ENCODE peak calls at places on chromosome 1, in eight cellular contexts. One of them, this sample, is unnamed.

GRCh38 chr1:151443846-151444790 is 15.2 kb downstream of the POGZ start:
- DNase-seq in RWPE1: peak
- DNase-seq in fibroblast of mammary gland: peak
- DNase-seq in osteocyte: no peak
- DNase-seq in astrocyte of the spinal cord: peak
- DNase-seq in AG10803: peak
- DNase-seq in transverse colon: peak
- DNase-seq in fibroblast of the aortic adventitia: peak
- DNase-seq in this sample: peak

GRCh38 chr1:92486251-92487077 is at the start of gene GFI1:
- DNase-seq in fibroblast of the aortic adventitia: no peak
- DNase-seq in astrocyte of the spinal cord: no peak
- DNase-seq in RWPE1: no peak
- DNase-seq in AG10803: no peak
- DNase-seq in osteocyte: no peak
- DNase-seq in transverse colon: peak
- DNase-seq in fibroblast of mammary gland: no peak
- DNase-seq in this sample: peak

GRCh38 chr1:245177071-245177900 is 22.5 kb downstream of the KIF26B start:
- DNase-seq in AG10803: no peak
- DNase-seq in transverse colon: no peak
- DNase-seq in astrocyte of the spinal cord: no peak
- DNase-seq in fibroblast of mammary gland: no peak
- DNase-seq in RWPE1: peak
- DNase-seq in osteocyte: no peak
- DNase-seq in fibroblast of the aortic adventitia: no peak
- DNase-seq in this sample: no peak

GRCh38 chr1:6002714-6003501 is 10.7 kb upstream of the NPHP4 start:
- DNase-seq in AG10803: no peak
- DNase-seq in transverse colon: no peak
- DNase-seq in fibroblast of mammary gland: no peak
- DNase-seq in osteocyte: no peak
- DNase-seq in astrocyte of the spinal cord: no peak
- DNase-seq in RWPE1: no peak
- DNase-seq in fibroblast of the aortic adventitia: no peak
- DNase-seq in this sample: no peak

GRCh38 chr1:14215151-14215550 is 383.3 kb upstream of the KAZN start:
- DNase-seq in fibroblast of the aortic adventitia: no peak
- DNase-seq in fibroblast of mammary gland: peak
- DNase-seq in RWPE1: peak
- DNase-seq in AG10803: no peak
- DNase-seq in osteocyte: no peak
- DNase-seq in transverse colon: no peak
- DNase-seq in astrocyte of the spinal cord: no peak
- DNase-seq in this sample: no peak

GRCh38 chr1:61782771-61783170 is 40.5 kb downstream of the PATJ start:
- DNase-seq in fibroblast of mammary gland: no peak
- DNase-seq in osteocyte: no peak
- DNase-seq in fibroblast of the aortic adventitia: no peak
- DNase-seq in transverse colon: peak
- DNase-seq in AG10803: no peak
- DNase-seq in astrocyte of the spinal cord: no peak
- DNase-seq in RWPE1: no peak
- DNase-seq in this sample: no peak

GRCh38 chr1:32172621-32173245 is 6.7 kb upstream of the TXLNA start:
- DNase-seq in astrocyte of the spinal cord: peak
- DNase-seq in AG10803: peak
- DNase-seq in osteocyte: no peak
- DNase-seq in fibroblast of mammary gland: peak
- DNase-seq in RWPE1: peak
- DNase-seq in transverse colon: no peak
- DNase-seq in fibroblast of the aortic adventitia: no peak
- DNase-seq in this sample: no peak

GRCh38 chr1:67793562-67793961 is 39.7 kb downstream of the GNG12 start:
- DNase-seq in AG10803: peak
- DNase-seq in fibroblast of the aortic adventitia: peak
- DNase-seq in astrocyte of the spinal cord: peak
- DNase-seq in osteocyte: no peak
- DNase-seq in fibroblast of mammary gland: peak
- DNase-seq in transverse colon: no peak
- DNase-seq in RWPE1: no peak
- DNase-seq in this sample: no peak

GRCh38 chr1:17200756-17201155 is 4.2 kb upstream of the PADI1 start:
- DNase-seq in transverse colon: no peak
- DNase-seq in RWPE1: no peak
- DNase-seq in AG10803: no peak
- DNase-seq in fibroblast of mammary gland: no peak
- DNase-seq in fibroblast of the aortic adventitia: peak
- DNase-seq in osteocyte: no peak
- DNase-seq in astrocyte of the spinal cord: no peak
- DNase-seq in this sample: no peak

GRCh38 chr1:1219341-1219740 is 5.4 kb upstream of the TNFRSF4 start:
- DNase-seq in RWPE1: no peak
- DNase-seq in fibroblast of mammary gland: no peak
- DNase-seq in astrocyte of the spinal cord: no peak
- DNase-seq in osteocyte: no peak
- DNase-seq in fibroblast of the aortic adventitia: no peak
- DNase-seq in transverse colon: no peak
- DNase-seq in AG10803: no peak
- DNase-seq in this sample: no peak

GRCh38 chr1:173867753-173868265 is at the start of gene GAS5:
- DNase-seq in osteocyte: peak
- DNase-seq in fibroblast of mammary gland: peak
- DNase-seq in fibroblast of the aortic adventitia: peak
- DNase-seq in AG10803: peak
- DNase-seq in astrocyte of the spinal cord: peak
- DNase-seq in transverse colon: peak
- DNase-seq in RWPE1: peak
- DNase-seq in this sample: peak

GRCh38 chr1:232521660-232522059 is 108.3 kb downstream of the SIPA1L2 start:
- DNase-seq in astrocyte of the spinal cord: no peak
- DNase-seq in transverse colon: no peak
- DNase-seq in RWPE1: no peak
- DNase-seq in fibroblast of mammary gland: no peak
- DNase-seq in fibroblast of the aortic adventitia: no peak
- DNase-seq in osteocyte: no peak
- DNase-seq in AG10803: no peak
- DNase-seq in this sample: no peak

GRCh38 chr1:96309783-96310182 is 411.8 kb upstream of the PTBP2 start:
- DNase-seq in osteocyte: no peak
- DNase-seq in AG10803: peak
- DNase-seq in fibroblast of the aortic adventitia: peak
- DNase-seq in RWPE1: peak
- DNase-seq in transverse colon: no peak
- DNase-seq in astrocyte of the spinal cord: peak
- DNase-seq in fibroblast of mammary gland: peak
- DNase-seq in this sample: no peak

GRCh38 chr1:14997646-14998276 is 155.8 kb upstream of the TMEM51 start:
- DNase-seq in astrocyte of the spinal cord: no peak
- DNase-seq in osteocyte: no peak
- DNase-seq in AG10803: peak
- DNase-seq in fibroblast of the aortic adventitia: no peak
- DNase-seq in fibroblast of mammary gland: peak
- DNase-seq in transverse colon: no peak
- DNase-seq in RWPE1: no peak
- DNase-seq in this sample: no peak

GRCh38 chr1:4657244-4657789 is 2.9 kb downstream of the AJAP1 start:
- DNase-seq in osteocyte: no peak
- DNase-seq in astrocyte of the spinal cord: no peak
- DNase-seq in RWPE1: no peak
- DNase-seq in fibroblast of mammary gland: no peak
- DNase-seq in AG10803: no peak
- DNase-seq in fibroblast of the aortic adventitia: no peak
- DNase-seq in transverse colon: no peak
- DNase-seq in this sample: no peak

GRCh38 chr1:52365091-52365745 is 787 bp downstream of the CC2D1B start:
- DNase-seq in osteocyte: no peak
- DNase-seq in RWPE1: peak
- DNase-seq in fibroblast of mammary gland: peak
- DNase-seq in AG10803: peak
- DNase-seq in fibroblast of the aortic adventitia: peak
- DNase-seq in transverse colon: peak
- DNase-seq in astrocyte of the spinal cord: peak
- DNase-seq in this sample: peak

GRCh38 chr1:241647658-241648057 is 4.4 kb upstream of the WDR64 start:
- DNase-seq in transverse colon: no peak
- DNase-seq in RWPE1: no peak
- DNase-seq in AG10803: peak
- DNase-seq in osteocyte: no peak
- DNase-seq in fibroblast of the aortic adventitia: no peak
- DNase-seq in astrocyte of the spinal cord: no peak
- DNase-seq in fibroblast of mammary gland: peak
- DNase-seq in this sample: no peak

GRCh38 chr1:67724928-67725560 is 40.0 kb downstream of the GADD45A start:
- DNase-seq in AG10803: peak
- DNase-seq in RWPE1: no peak
- DNase-seq in astrocyte of the spinal cord: peak
- DNase-seq in osteocyte: no peak
- DNase-seq in transverse colon: no peak
- DNase-seq in fibroblast of mammary gland: peak
- DNase-seq in fibroblast of the aortic adventitia: peak
- DNase-seq in this sample: no peak

GRCh38 chr1:65527211-65527610 is 106.7 kb downstream of the LEPR start:
- DNase-seq in RWPE1: no peak
- DNase-seq in fibroblast of the aortic adventitia: peak
- DNase-seq in astrocyte of the spinal cord: peak
- DNase-seq in AG10803: peak
- DNase-seq in fibroblast of mammary gland: peak
- DNase-seq in transverse colon: no peak
- DNase-seq in osteocyte: no peak
- DNase-seq in this sample: no peak

GRCh38 chr1:77552626-77553025 is 129.8 kb downstream of the ZZZ3 start:
- DNase-seq in osteocyte: no peak
- DNase-seq in RWPE1: no peak
- DNase-seq in AG10803: no peak
- DNase-seq in fibroblast of the aortic adventitia: no peak
- DNase-seq in astrocyte of the spinal cord: no peak
- DNase-seq in transverse colon: no peak
- DNase-seq in fibroblast of mammary gland: no peak
- DNase-seq in this sample: no peak

GRCh38 chr1:246506785-246507639 is at the start of gene SMYD3:
- DNase-seq in astrocyte of the spinal cord: peak
- DNase-seq in fibroblast of mammary gland: peak
- DNase-seq in AG10803: peak
- DNase-seq in fibroblast of the aortic adventitia: peak
- DNase-seq in osteocyte: peak
- DNase-seq in transverse colon: peak
- DNase-seq in RWPE1: peak
- DNase-seq in this sample: peak
- TF ChIP-seq CTCF in astrocyte of the spinal cord: no peak
- TF ChIP-seq CTCF in fibroblast of mammary gland: no peak
- TF ChIP-seq CTCF in AG10803: peak
- TF ChIP-seq CTCF in fibroblast of the aortic adventitia: peak
- TF ChIP-seq CTCF in osteocyte: peak
- TF ChIP-seq CTCF in transverse colon: no peak
- TF ChIP-seq CTCF in RWPE1: no peak
- TF ChIP-seq CTCF in this sample: no peak

GRCh38 chr1:180213401-180214177 is 16.5 kb upstream of the LHX4 start:
- DNase-seq in fibroblast of the aortic adventitia: no peak
- DNase-seq in RWPE1: peak
- DNase-seq in AG10803: peak
- DNase-seq in astrocyte of the spinal cord: no peak
- DNase-seq in transverse colon: peak
- DNase-seq in fibroblast of mammary gland: peak
- DNase-seq in osteocyte: no peak
- DNase-seq in this sample: peak
- TF ChIP-seq CTCF in fibroblast of the aortic adventitia: peak
- TF ChIP-seq CTCF in RWPE1: peak
- TF ChIP-seq CTCF in AG10803: peak
- TF ChIP-seq CTCF in astrocyte of the spinal cord: no peak
- TF ChIP-seq CTCF in transverse colon: no peak
- TF ChIP-seq CTCF in fibroblast of mammary gland: no peak
- TF ChIP-seq CTCF in osteocyte: no peak
- TF ChIP-seq CTCF in this sample: no peak

DNA sequence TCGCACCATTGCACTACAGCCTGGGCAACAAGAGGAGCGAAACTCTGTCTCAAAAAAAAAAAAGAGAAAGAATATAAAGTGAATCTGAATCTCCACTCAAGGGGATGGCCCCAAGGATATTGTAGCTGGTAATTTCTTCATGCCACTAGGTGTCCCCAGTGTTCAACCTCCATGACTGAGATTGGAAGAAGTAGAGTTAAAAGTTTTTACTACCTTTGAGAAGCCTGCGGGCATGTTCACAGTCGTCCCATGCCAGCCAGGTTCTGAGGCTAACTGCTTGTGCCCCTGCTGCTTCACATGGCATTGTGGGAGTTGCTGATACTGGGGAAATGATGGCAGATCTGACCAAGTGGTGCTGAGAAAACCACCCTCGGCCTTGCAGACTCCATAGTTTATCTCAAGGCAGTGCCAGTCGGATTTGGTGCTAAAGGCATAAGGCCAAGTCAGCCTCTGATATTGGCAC is 10.8 kb upstream of the SHISA4 start:
- DNase-seq in astrocyte of the spinal cord: peak
- DNase-seq in transverse colon: no peak
- DNase-seq in AG10803: peak
- DNase-seq in fibroblast of mammary gland: peak
- DNase-seq in fibroblast of the aortic adventitia: peak
- DNase-seq in osteocyte: no peak
- DNase-seq in RWPE1: peak
- DNase-seq in this sample: no peak
- TF ChIP-seq CTCF in astrocyte of the spinal cord: peak
- TF ChIP-seq CTCF in transverse colon: peak
- TF ChIP-seq CTCF in AG10803: peak
- TF ChIP-seq CTCF in fibroblast of mammary gland: peak
- TF ChIP-seq CTCF in fibroblast of the aortic adventitia: peak
- TF ChIP-seq CTCF in osteocyte: peak
- TF ChIP-seq CTCF in RWPE1: peak
- TF ChIP-seq CTCF in this sample: peak

GRCh38 chr1:152940614-152941013 is 6.4 kb upstream of the SPRR5 start:
- DNase-seq in osteocyte: no peak
- DNase-seq in astrocyte of the spinal cord: no peak
- DNase-seq in fibroblast of mammary gland: no peak
- DNase-seq in AG10803: no peak
- DNase-seq in transverse colon: no peak
- DNase-seq in RWPE1: no peak
- DNase-seq in fibroblast of the aortic adventitia: no peak
- DNase-seq in this sample: no peak

GRCh38 chr1:152946248-152946647 is 758 bp upstream of the SPRR5 start:
- DNase-seq in astrocyte of the spinal cord: no peak
- DNase-seq in AG10803: no peak
- DNase-seq in fibroblast of mammary gland: no peak
- DNase-seq in osteocyte: no peak
- DNase-seq in fibroblast of the aortic adventitia: no peak
- DNase-seq in RWPE1: peak
- DNase-seq in transverse colon: no peak
- DNase-seq in this sample: no peak

GRCh38 chr1:152946651-152947256 is at the start of gene SPRR5:
- DNase-seq in AG10803: no peak
- DNase-seq in osteocyte: no peak
- DNase-seq in transverse colon: no peak
- DNase-seq in astrocyte of the spinal cord: no peak
- DNase-seq in fibroblast of mammary gland: no peak
- DNase-seq in RWPE1: no peak
- DNase-seq in fibroblast of the aortic adventitia: no peak
- DNase-seq in this sample: no peak

GRCh38 chr1:152942161-152942560 is 4.8 kb upstream of the SPRR5 start:
- DNase-seq in fibroblast of mammary gland: no peak
- DNase-seq in AG10803: no peak
- DNase-seq in RWPE1: no peak
- DNase-seq in osteocyte: no peak
- DNase-seq in fibroblast of the aortic adventitia: no peak
- DNase-seq in astrocyte of the spinal cord: no peak
- DNase-seq in transverse colon: no peak
- DNase-seq in this sample: no peak

GRCh38 chr1:152941037-152941700 is 5.8 kb upstream of the SPRR5 start:
- DNase-seq in fibroblast of the aortic adventitia: no peak
- DNase-seq in fibroblast of mammary gland: no peak
- DNase-seq in RWPE1: peak
- DNase-seq in AG10803: no peak
- DNase-seq in osteocyte: no peak
- DNase-seq in transverse colon: no peak
- DNase-seq in astrocyte of the spinal cord: no peak
- DNase-seq in this sample: no peak
- TF ChIP-seq CTCF in fibroblast of the aortic adventitia: no peak
- TF ChIP-seq CTCF in fibroblast of mammary gland: no peak
- TF ChIP-seq CTCF in RWPE1: no peak
- TF ChIP-seq CTCF in AG10803: no peak
- TF ChIP-seq CTCF in osteocyte: no peak
- TF ChIP-seq CTCF in transverse colon: no peak
- TF ChIP-seq CTCF in astrocyte of the spinal cord: no peak
- TF ChIP-seq CTCF in this sample: no peak